ENCODE peak calls at places on chromosomes 12 and 14, in seven cellular contexts. F is epithelial cell of prostate; S is RWPE1; Y is CD4-positive, alpha-beta T cell; H is right lobe of liver; P is mesenchymal stem cell; L is left ventricle myocardium inferior. T is an unnamed sample.

GRCh38 chr12:69894800-69895199 is 69.8 kb downstream of the MYRFL start:
- DNase-seq in F (no peak), S (no peak), Y (no peak), H (no peak), P (no peak), L (no peak), T (no peak)

GRCh38 chr12:82182601-82183000 is 175.6 kb downstream of the CCDC59 start:
- DNase-seq in F (no peak), S (peak; percentile 4), Y (no peak), H (no peak), P (no peak), L (no peak), T (no peak)

GRCh38 chr12:30088259-30088995 is 304.7 kb upstream of the TMTC1 start:
- DNase-seq in F (no peak), S (no peak), Y (no peak), H (no peak), P (no peak), L (no peak), T (no peak)

GRCh38 chr12:27333311-27334009 is 824 bp downstream of the BMAL2 start:
- DNase-seq in F (no peak), S (peak; percentile 26), Y (peak; percentile 5), H (peak; percentile 62), P (peak; percentile 47), L (peak; percentile 23), T (no peak)

GRCh38 chr14:90518941-90519256 is 122.1 kb downstream of the CALM1 start:
- DNase-seq in F (no peak), S (no peak), Y (peak; percentile 20), H (no peak), P (peak; percentile 14), L (no peak), T (no peak)

GRCh38 chr12:55614764-55615163 is 21.9 kb upstream of the OR10P1 start:
- DNase-seq in F (no peak), S (no peak), Y (no peak), H (no peak), P (no peak), L (no peak), T (no peak)

GRCh38 chr12:95218852-95219171 is 1.2 kb downstream of the VEZT start:
- DNase-seq in F (no peak), S (no peak), Y (no peak), H (no peak), P (peak; percentile 48), L (no peak), T (no peak)

GRCh38 chr12:19021646-19022045 is 107.9 kb upstream of the PLEKHA5 start:
- DNase-seq in F (no peak), S (no peak), Y (no peak), H (no peak), P (peak; percentile 52), L (no peak), T (no peak)

GRCh38 chr12:121334513-121335343 is 17.5 kb downstream of the ANAPC5 start:
- DNase-seq in F (peak; percentile 14), S (peak; percentile 62), Y (no peak), H (peak; percentile 29), P (peak; percentile 76), L (no peak), T (no peak)

GRCh38 chr12:82687020-82687951 is 580 bp downstream of the TMTC2 start:
- DNase-seq in F (no peak), S (peak; percentile 52), Y (peak; percentile 40), H (no peak), P (peak; percentile 16), L (peak; percentile 38), T (no peak)

GRCh38 chr12:104469523-104469922 is 12.8 kb downstream of the CHST11 start:
- DNase-seq in F (no peak), S (no peak), Y (no peak), H (no peak), P (no peak), L (no peak), T (no peak)

GRCh38 chr14:59146941-59147470 is 41.5 kb upstream of the DAAM1 start:
- DNase-seq in F (no peak), S (no peak), Y (no peak), H (no peak), P (no peak), L (no peak), T (no peak)

GRCh38 chr12:128164533-128164932 is 102.4 kb upstream of the TMEM132C start:
- DNase-seq in F (no peak), S (no peak), Y (no peak), H (no peak), P (no peak), L (no peak), T (no peak)

GRCh38 chr14:75295061-75295461 is 16.4 kb downstream of the FOS start:
- DNase-seq in F (no peak), S (peak; percentile 67), Y (no peak), H (peak; percentile 77), P (peak; percentile 87), L (peak; percentile 57), T (peak; percentile 82)

GRCh38 chr12:124147579-124147978 is 147.3 kb upstream of the RFLNA start:
- DNase-seq in F (no peak), S (no peak), Y (no peak), H (no peak), P (no peak), L (no peak), T (no peak)

GRCh38 chr12:6996040-6996441 is 22.2 kb downstream of the LPCAT3 start:
- DNase-seq in F (no peak), S (no peak), Y (no peak), H (no peak), P (peak; percentile 78), L (no peak), T (no peak)

GRCh38 chr14:104582649-104583048 is 3.1 kb downstream of the C14orf180 start:
- DNase-seq in F (no peak), S (no peak), Y (no peak), H (peak; percentile 63), P (no peak), L (peak; percentile 88), T (peak; percentile 84)
- H3K27ac ChIP-seq in F (no peak overlapping the region), S (no peak overlapping the region), Y (no peak overlapping the region), H (no peak overlapping the region), P (no peak overlapping the region), L (peak overlapping the region; percentile 95), T (peak overlapping the region; percentile 89)

DNA sequence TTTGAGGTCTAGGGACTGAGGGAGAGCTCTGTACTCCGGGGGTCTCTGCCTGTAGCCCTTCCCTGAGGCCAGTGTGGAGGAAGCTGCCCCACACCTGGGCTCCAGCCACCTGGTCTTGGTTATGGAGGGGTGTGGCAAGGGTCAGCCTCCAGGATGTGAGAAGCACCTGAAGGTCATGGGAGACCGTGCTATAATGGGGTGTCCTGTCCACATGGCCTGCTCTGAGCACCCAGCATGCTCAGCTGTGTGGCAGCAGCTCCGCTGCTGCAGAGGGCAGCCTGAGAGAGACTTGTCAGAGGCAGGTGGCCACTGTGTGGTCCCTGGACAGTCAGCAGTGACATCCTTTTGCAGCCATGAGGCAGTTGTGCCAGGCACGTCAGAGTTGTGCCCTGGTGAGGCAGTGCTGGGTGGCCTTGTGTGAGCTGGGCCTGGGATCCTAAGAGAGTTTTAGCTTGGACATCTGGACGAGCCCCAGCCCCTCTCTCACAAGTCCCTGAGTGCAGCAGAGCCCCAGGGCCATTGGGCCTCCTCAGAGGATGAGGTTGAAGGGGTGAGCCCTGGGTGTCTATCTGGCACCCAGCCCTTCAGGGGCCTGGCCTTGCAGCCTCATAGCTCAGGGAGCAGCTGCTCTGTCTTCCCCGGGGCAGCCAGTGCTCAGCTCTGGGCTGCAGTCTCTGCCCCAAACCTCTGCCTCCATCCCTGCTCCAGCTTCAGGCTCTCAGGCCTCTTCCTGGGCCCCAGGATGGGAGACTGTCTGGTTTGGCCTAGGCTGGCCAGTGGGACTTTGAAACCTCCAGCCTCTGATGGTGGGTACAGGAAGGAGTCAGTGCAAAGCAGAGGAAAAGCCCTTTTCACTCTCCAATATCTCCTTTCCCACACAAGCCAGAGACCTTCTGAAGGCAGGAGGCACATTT is 7.4 kb upstream of the ATG101 start:
- DNase-seq in F (no peak), S (no peak), Y (no peak), H (no peak), P (peak; percentile 24), L (no peak), T (no peak)
- H3K27ac ChIP-seq in F (no peak overlapping the region), S (no peak overlapping the region), Y (no peak overlapping the region), H (no peak overlapping the region), P (no peak overlapping the region), L (peak overlapping the region; percentile 81), T (peak overlapping the region; percentile 88)

GRCh38 chr12:47276253-47277070 is 196.7 kb upstream of the AMIGO2 start:
- DNase-seq in F (peak; percentile 92), S (peak; percentile 77), Y (peak; percentile 26), H (no peak), P (peak; percentile 55), L (no peak), T (no peak)

GRCh38 chr12:47280543-47281330 is 201.0 kb upstream of the AMIGO2 start:
- DNase-seq in F (no peak), S (no peak), Y (no peak), H (no peak), P (no peak), L (no peak), T (no peak)

GRCh38 chr12:47277972-47278448 is 198.3 kb upstream of the AMIGO2 start:
- DNase-seq in F (peak; percentile 91), S (peak; percentile 95), Y (no peak), H (no peak), P (peak; percentile 88), L (no peak), T (no peak)

GRCh38 chr12:47274725-47275124 is 195.0 kb upstream of the AMIGO2 start:
- DNase-seq in F (no peak), S (no peak), Y (no peak), H (no peak), P (no peak), L (no peak), T (no peak)

GRCh38 chr12:47277071-47277408 is 197.3 kb upstream of the AMIGO2 start:
- DNase-seq in F (no peak), S (no peak), Y (no peak), H (peak; percentile 54), P (no peak), L (no peak), T (no peak)
- H3K27ac ChIP-seq in F (peak overlapping the region; percentile 100), S (peak overlapping the region; percentile 83), Y (peak overlapping the region; percentile 81), H (peak overlapping the region; percentile 16), P (no peak overlapping the region), L (peak overlapping the region; percentile 36), T (peak overlapping the region; percentile 14)

GRCh38 chr12:92928962-92929915 is at the start of gene EEA1:
- DNase-seq in F (peak; percentile 88), S (peak; percentile 96), Y (peak; percentile 89), H (peak; percentile 99), P (peak; percentile 96), L (peak; percentile 97), T (peak; percentile 97)

GRCh38 chr12:92927055-92927435 is 2.0 kb downstream of the EEA1 start:
- DNase-seq in F (peak; percentile 65), S (no peak), Y (no peak), H (no peak), P (peak; percentile 65), L (no peak), T (no peak)

GRCh38 chr12:92928431-92928961 is 599 bp downstream of the EEA1 start:
- DNase-seq in F (no peak), S (no peak), Y (peak; percentile 13), H (peak; percentile 57), P (peak; percentile 51), L (peak; percentile 50), T (peak; percentile 63)

GRCh38 chr12:92927436-92928116 is 1.5 kb downstream of the EEA1 start:
- DNase-seq in F (no peak), S (peak; percentile 58), Y (no peak), H (no peak), P (peak; percentile 76), L (no peak), T (no peak)

DNA sequence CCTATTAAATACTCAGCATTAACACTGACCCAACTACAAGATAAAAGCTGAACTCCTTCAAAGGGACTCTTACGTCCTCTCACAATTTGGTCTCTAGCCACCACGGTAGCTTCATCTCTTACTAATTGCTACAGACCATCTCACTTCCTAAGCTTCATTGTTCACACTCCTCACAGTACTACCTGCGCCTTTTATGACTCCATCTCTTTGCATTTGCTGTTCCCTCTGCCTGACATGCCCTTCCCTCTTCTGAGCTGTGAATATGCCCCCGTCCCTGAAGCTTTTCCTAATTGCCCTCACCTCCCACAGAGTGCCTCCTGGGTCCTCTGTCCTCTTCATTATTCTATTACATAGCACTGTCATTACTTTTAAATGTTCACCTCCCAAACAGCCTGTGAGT is 2.5 kb downstream of the EEA1 start:
- DNase-seq in F (no peak), S (no peak), Y (no peak), H (no peak), P (no peak), L (no peak), T (no peak)
- H3K27ac ChIP-seq in F (no peak overlapping the region), S (no peak overlapping the region), Y (no peak overlapping the region), H (no peak overlapping the region), P (peak overlapping the region; percentile 17), L (peak overlapping the region; percentile 99), T (peak overlapping the region; percentile 98)